ENCODE peak calls at places on chromosomes 2 and 18, in ten cellular contexts. Q is right lobe of liver; E is stimulated activated CD8-positive, alpha-beta memory T cell treated with anti-CD3 and anti-CD28 coated beads, Interleukin-4, amount 100 ng/mL, for 48 hours; Y is stimulated activated naive CD4-positive, alpha-beta T cell; T is nucleus accumbens; P is DMS153; W is hypothalamus; K is activated T-cell treated with anti-CD3 and anti-CD28 coated beads for 1 hour; D is CD4-positive, alpha-beta T cell; S is EL. A is an unnamed sample.

GRCh38 chr2:131492418-131493198 is 411 bp upstream of the MZT2A start:
- DNase-seq in E (peak), Y (peak), T (peak), P (peak), S (peak), K (peak), D (peak), W (peak), Q (peak), A (peak)

GRCh38 chr2:193847991-193848390 is 1653.3 kb upstream of the TMEFF2 start:
- DNase-seq in D (no peak), Q (no peak), P (no peak), T (no peak), W (no peak), Y (no peak), S (no peak), E (no peak), K (no peak), A (peak)

GRCh38 chr2:176091329-176092258 is 927 bp upstream of the HOXD13 start:
- DNase-seq in E (no peak), Y (no peak), W (no peak), S (no peak), K (no peak), P (no peak), T (no peak), D (no peak), Q (no peak), A (no peak)

GRCh38 chr18:52764271-52764670 is 424.3 kb downstream of the DCC start:
- DNase-seq in W (no peak), Y (no peak), P (peak), Q (no peak), K (no peak), S (no peak), D (no peak), T (no peak), E (no peak), A (no peak)

GRCh38 chr2:218953366-218953954 is 6.0 kb upstream of the CDK5R2 start:
- DNase-seq in K (no peak), Y (no peak), D (no peak), P (no peak), Q (peak), T (no peak), S (no peak), W (no peak), E (no peak), A (no peak)

GRCh38 chr2:176085861-176086771 is 2.4 kb upstream of the EVX2 start:
- DNase-seq in S (peak), D (no peak), Y (no peak), Q (no peak), E (no peak), K (no peak), P (no peak), T (no peak), W (no peak), A (peak)

GRCh38 chr2:180006236-180006635 is 861 bp downstream of the CWC22 start:
- DNase-seq in S (no peak), Y (no peak), P (no peak), E (no peak), K (no peak), W (no peak), Q (no peak), T (no peak), D (no peak), A (no peak)

GRCh38 chr2:171132086-171132485 is 28.6 kb downstream of the TLK1 start:
- DNase-seq in Q (no peak), D (no peak), K (no peak), T (no peak), Y (no peak), P (no peak), E (no peak), S (no peak), W (no peak), A (no peak)

GRCh38 chr2:180907731-180908130 is 72.7 kb upstream of the UBE2E3 start:
- DNase-seq in W (no peak), T (no peak), Y (no peak), P (no peak), E (no peak), S (peak), Q (no peak), K (no peak), D (no peak), A (peak)

GRCh38 chr2:20966061-20966460 is 77.8 kb downstream of the APOB start:
- DNase-seq in K (no peak), D (no peak), Q (no peak), P (no peak), Y (no peak), E (no peak), T (no peak), S (no peak), W (no peak), A (no peak)

GRCh38 chr2:107305966-107306365 is 420.0 kb upstream of the ST6GAL2 start:
- DNase-seq in K (no peak), W (no peak), T (no peak), P (no peak), E (no peak), Y (no peak), D (no peak), S (no peak), Q (no peak), A (no peak)

GRCh38 chr2:146677280-146677679 is 1167.5 kb upstream of the ACVR2A start:
- DNase-seq in Q (no peak), T (no peak), Y (no peak), S (peak), D (no peak), W (no peak), E (no peak), P (no peak), K (no peak), A (peak)

GRCh38 chr2:201182650-201183372 is at the start of gene CASP10:
- DNase-seq in E (no peak), P (no peak), D (no peak), T (no peak), Y (peak), S (peak), W (no peak), K (no peak), Q (no peak), A (peak)

GRCh38 chr2:59025157-59025757 is 784.1 kb upstream of the FANCL start:
- DNase-seq in E (peak), T (no peak), Y (no peak), D (no peak), S (peak), W (no peak), K (peak), P (no peak), Q (no peak), A (peak)

GRCh38 chr2:197357986-197358385 is 47.4 kb upstream of the ANKRD44 start:
- DNase-seq in E (no peak), K (no peak), Q (no peak), T (no peak), P (no peak), W (no peak), S (no peak), D (no peak), Y (no peak), A (no peak)

GRCh38 chr2:20015482-20016083 is 3.1 kb upstream of the MATN3 start:
- DNase-seq in W (no peak), D (no peak), S (peak), K (no peak), Q (no peak), Y (no peak), T (no peak), E (no peak), P (no peak), A (peak)

GRCh38 chr2:20541651-20542050 is 94.8 kb downstream of the RHOB start:
- DNase-seq in E (no peak), S (no peak), D (no peak), W (no peak), K (no peak), T (no peak), Y (no peak), Q (no peak), P (no peak), A (no peak)

GRCh38 chr18:34592961-34593382 is 117.1 kb upstream of the DTNA start:
- DNase-seq in T (peak), Q (peak), W (no peak), K (no peak), E (no peak), D (no peak), P (peak), S (peak), Y (no peak), A (no peak)

GRCh38 chr18:70641156-70641775 is 352.4 kb downstream of the SOCS6 start:
- DNase-seq in W (no peak), D (no peak), K (no peak), P (no peak), S (no peak), T (no peak), Q (no peak), Y (no peak), E (no peak), A (no peak)

GRCh38 chr2:239142296-239142695 is 258.5 kb downstream of the HDAC4 start:
- DNase-seq in E (no peak), Q (no peak), P (no peak), Y (no peak), S (no peak), T (no peak), W (no peak), D (no peak), K (no peak), A (no peak)

GRCh38 chr2:227079726-227080125 is 84.3 kb downstream of the COL4A4 start:
- DNase-seq in Y (no peak), K (no peak), W (no peak), E (no peak), T (no peak), S (peak), P (no peak), Q (no peak), D (no peak), A (no peak)

GRCh38 chr18:38923136-38923535 is 1357.5 kb upstream of the CELF4 start:
- DNase-seq in Y (no peak), T (no peak), D (no peak), Q (no peak), E (no peak), K (no peak), P (peak), W (no peak), S (no peak), A (no peak)

GRCh38 chr2:75551434-75551833 is 9.3 kb downstream of the EVA1A start:
- DNase-seq in E (no peak), W (no peak), P (no peak), Y (no peak), T (no peak), S (no peak), D (no peak), Q (no peak), K (no peak), A (no peak)

GRCh38 chr18:13235981-13236380 is 17.4 kb downstream of the LDLRAD4 start:
- DNase-seq in W (no peak), D (no peak), S (no peak), E (peak), Y (no peak), P (no peak), T (no peak), K (no peak), Q (peak), A (no peak)

GRCh38 chr2:109144271-109144670 is 15.3 kb downstream of the SH3RF3 start:
- DNase-seq in Y (no peak), K (peak), S (no peak), D (peak), E (no peak), Q (no peak), W (no peak), T (no peak), P (no peak), A (no peak)

GRCh38 chr2:177165731-177166711 is 46.6 kb upstream of the HNRNPA3 start:
- DNase-seq in S (no peak), K (no peak), Q (no peak), T (no peak), D (no peak), E (no peak), Y (no peak), W (no peak), P (peak), A (peak)

GRCh38 chr2:234977228-234977679 is 25.4 kb downstream of the SH3BP4 start:
- DNase-seq in S (no peak), K (no peak), Y (no peak), Q (no peak), W (no peak), E (no peak), T (no peak), D (no peak), P (no peak), A (no peak)

GRCh38 chr2:14781148-14781547 is 148.6 kb downstream of the LRATD1 start:
- DNase-seq in E (no peak), T (no peak), W (no peak), K (no peak), S (no peak), Q (no peak), Y (no peak), D (no peak), P (peak), A (peak)

GRCh38 chr2:16296331-16297250 is 356.2 kb downstream of the MYCN start:
- DNase-seq in P (no peak), W (no peak), Y (no peak), D (no peak), T (no peak), Q (no peak), E (no peak), S (no peak), K (no peak), A (no peak)

GRCh38 chr2:176079851-176080539 is 3.8 kb downstream of the EVX2 start:
- DNase-seq in S (peak), P (peak), T (no peak), Y (no peak), W (no peak), D (no peak), Q (no peak), E (peak), K (no peak), A (no peak)

A was measured in PC-3.